ENCODE peak calls at places on chromosomes 13 and 19, in four cellular contexts. One of them, this sample, is unnamed.

GRCh38 chr13:70856706-70857105 is 748.5 kb upstream of the KLHL1 start:
- DNase-seq in body of pancreas: no peak
- DNase-seq in tibial nerve: no peak
- DNase-seq in dermis blood vessel endothelial cell: no peak
- DNase-seq in this sample: no peak

GRCh38 chr19:28377077-28377476 is 835.9 kb downstream of the UQCRFS1 start:
- DNase-seq in tibial nerve: no peak
- DNase-seq in dermis blood vessel endothelial cell: peak
- DNase-seq in body of pancreas: no peak
- DNase-seq in this sample: no peak

GRCh38 chr19:1153891-1154730 is 20.0 kb downstream of the SBNO2 start:
- DNase-seq in dermis blood vessel endothelial cell: no peak
- DNase-seq in tibial nerve: no peak
- DNase-seq in body of pancreas: no peak
- DNase-seq in this sample: no peak

GRCh38 chr13:25111557-25111956 is 15.6 kb downstream of the PABPC3 start:
- DNase-seq in tibial nerve: no peak
- DNase-seq in dermis blood vessel endothelial cell: no peak
- DNase-seq in body of pancreas: no peak
- DNase-seq in this sample: no peak

GRCh38 chr19:13841339-13842293 is 35.3 kb upstream of the NANOS3 start:
- DNase-seq in dermis blood vessel endothelial cell: peak
- DNase-seq in body of pancreas: peak
- DNase-seq in tibial nerve: peak
- DNase-seq in this sample: no peak

GRCh38 chr13:96730676-96731075 is 263.6 kb downstream of the OXGR1 start:
- DNase-seq in dermis blood vessel endothelial cell: no peak
- DNase-seq in tibial nerve: no peak
- DNase-seq in body of pancreas: no peak
- DNase-seq in this sample: no peak

GRCh38 chr13:48448285-48448962 is 35.5 kb upstream of the LPAR6 start:
- DNase-seq in body of pancreas: no peak
- DNase-seq in dermis blood vessel endothelial cell: no peak
- DNase-seq in tibial nerve: no peak
- DNase-seq in this sample: no peak

GRCh38 chr19:17450264-17451075 is 2.0 kb upstream of the TMEM221 start:
- DNase-seq in dermis blood vessel endothelial cell: no peak
- DNase-seq in tibial nerve: no peak
- DNase-seq in body of pancreas: no peak
- DNase-seq in this sample: no peak

GRCh38 chr19:15195987-15196682 is 4.7 kb downstream of the NOTCH3 start:
- DNase-seq in tibial nerve: no peak
- DNase-seq in dermis blood vessel endothelial cell: no peak
- DNase-seq in body of pancreas: peak
- DNase-seq in this sample: peak

GRCh38 chr13:19587635-19588300 is 26.4 kb upstream of the TPTE2 start:
- DNase-seq in body of pancreas: peak
- DNase-seq in tibial nerve: peak
- DNase-seq in dermis blood vessel endothelial cell: peak
- DNase-seq in this sample: peak